ENCODE peak calls at places on chromosomes 7 and 10, in eight cellular contexts. One of them, this sample, is unnamed.

GRCh38 chr7:94375713-94376112 is 19.0 kb upstream of the COL1A2 start:
- DNase-seq in fibroblast of mammary gland: peak; percentile 96
- DNase-seq in left ventricle myocardium inferior: no peak
- DNase-seq in WERI-Rb-1: peak; percentile 39
- DNase-seq in GM13977: no peak
- DNase-seq in cardiac muscle cell: peak; percentile 14
- DNase-seq in heart right ventricle: no peak
- DNase-seq in thoracic aorta: no peak
- DNase-seq in this sample: no peak

GRCh38 chr7:102991540-102992214 is 78.9 kb downstream of the LRRC17 start:
- DNase-seq in left ventricle myocardium inferior: no peak
- DNase-seq in thoracic aorta: no peak
- DNase-seq in GM13977: no peak
- DNase-seq in heart right ventricle: no peak
- DNase-seq in fibroblast of mammary gland: peak; percentile 98
- DNase-seq in cardiac muscle cell: no peak
- DNase-seq in WERI-Rb-1: no peak
- DNase-seq in this sample: no peak

GRCh38 chr7:2713978-2714377 is 26.0 kb downstream of the AMZ1 start:
- DNase-seq in cardiac muscle cell: no peak
- DNase-seq in GM13977: no peak
- DNase-seq in fibroblast of mammary gland: no peak
- DNase-seq in heart right ventricle: no peak
- DNase-seq in WERI-Rb-1: no peak
- DNase-seq in left ventricle myocardium inferior: no peak
- DNase-seq in thoracic aorta: no peak
- DNase-seq in this sample: no peak

GRCh38 chr10:69716711-69717560 is 84.8 kb upstream of the COL13A1 start:
- DNase-seq in left ventricle myocardium inferior: no peak
- DNase-seq in heart right ventricle: no peak
- DNase-seq in fibroblast of mammary gland: peak; percentile 38
- DNase-seq in cardiac muscle cell: peak; percentile 89
- DNase-seq in WERI-Rb-1: peak; percentile 75
- DNase-seq in GM13977: peak; percentile 71
- DNase-seq in thoracic aorta: no peak
- DNase-seq in this sample: peak; percentile 75

GRCh38 chr7:99595111-99595745 is 2.8 kb upstream of the TMEM225B start:
- DNase-seq in cardiac muscle cell: no peak
- DNase-seq in heart right ventricle: no peak
- DNase-seq in WERI-Rb-1: no peak
- DNase-seq in left ventricle myocardium inferior: no peak
- DNase-seq in thoracic aorta: no peak
- DNase-seq in fibroblast of mammary gland: no peak
- DNase-seq in GM13977: no peak
- DNase-seq in this sample: no peak

GRCh38 chr10:63145782-63146181 is 12.7 kb downstream of the NRBF2 start:
- DNase-seq in heart right ventricle: no peak
- DNase-seq in WERI-Rb-1: no peak
- DNase-seq in left ventricle myocardium inferior: no peak
- DNase-seq in cardiac muscle cell: no peak
- DNase-seq in fibroblast of mammary gland: peak; percentile 57
- DNase-seq in thoracic aorta: no peak
- DNase-seq in GM13977: no peak
- DNase-seq in this sample: no peak

GRCh38 chr7:127629268-127629854 is 11.4 kb upstream of the PAX4 start:
- DNase-seq in heart right ventricle: no peak
- DNase-seq in fibroblast of mammary gland: no peak
- DNase-seq in left ventricle myocardium inferior: no peak
- DNase-seq in GM13977: peak; percentile 42
- DNase-seq in WERI-Rb-1: peak; percentile 75
- DNase-seq in thoracic aorta: no peak
- DNase-seq in cardiac muscle cell: peak; percentile 61
- DNase-seq in this sample: peak; percentile 59

GRCh38 chr7:130902755-130903357 is 168.8 kb upstream of the KLF14 start:
- DNase-seq in cardiac muscle cell: no peak
- DNase-seq in thoracic aorta: no peak
- DNase-seq in left ventricle myocardium inferior: no peak
- DNase-seq in WERI-Rb-1: no peak
- DNase-seq in heart right ventricle: no peak
- DNase-seq in fibroblast of mammary gland: no peak
- DNase-seq in GM13977: no peak
- DNase-seq in this sample: no peak

GRCh38 chr7:30209951-30210350 is 74.4 kb upstream of the ZNRF2 start:
- DNase-seq in WERI-Rb-1: no peak
- DNase-seq in heart right ventricle: no peak
- DNase-seq in thoracic aorta: no peak
- DNase-seq in left ventricle myocardium inferior: no peak
- DNase-seq in GM13977: no peak
- DNase-seq in cardiac muscle cell: no peak
- DNase-seq in fibroblast of mammary gland: no peak
- DNase-seq in this sample: no peak

GRCh38 chr10:24408365-24408764 is 199.4 kb downstream of the KIAA1217 start:
- DNase-seq in thoracic aorta: no peak
- DNase-seq in cardiac muscle cell: no peak
- DNase-seq in fibroblast of mammary gland: no peak
- DNase-seq in left ventricle myocardium inferior: no peak
- DNase-seq in WERI-Rb-1: no peak
- DNase-seq in heart right ventricle: no peak
- DNase-seq in GM13977: no peak
- DNase-seq in this sample: no peak

GRCh38 chr7:130143334-130143732 is 61.9 kb downstream of the TMEM209 start:
- DNase-seq in heart right ventricle: no peak
- DNase-seq in thoracic aorta: no peak
- DNase-seq in cardiac muscle cell: no peak
- DNase-seq in left ventricle myocardium inferior: no peak
- DNase-seq in fibroblast of mammary gland: no peak
- DNase-seq in GM13977: no peak
- DNase-seq in WERI-Rb-1: no peak
- DNase-seq in this sample: no peak

GRCh38 chr7:31382722-31383121 is 42.2 kb upstream of the NEUROD6 start:
- DNase-seq in WERI-Rb-1: no peak
- DNase-seq in heart right ventricle: no peak
- DNase-seq in cardiac muscle cell: no peak
- DNase-seq in fibroblast of mammary gland: no peak
- DNase-seq in GM13977: no peak
- DNase-seq in left ventricle myocardium inferior: no peak
- DNase-seq in thoracic aorta: no peak
- DNase-seq in this sample: no peak

GRCh38 chr10:35642793-35643114 is 658 bp upstream of the FZD8 start:
- DNase-seq in GM13977: no peak
- DNase-seq in fibroblast of mammary gland: no peak
- DNase-seq in WERI-Rb-1: no peak
- DNase-seq in heart right ventricle: no peak
- DNase-seq in cardiac muscle cell: no peak
- DNase-seq in thoracic aorta: no peak
- DNase-seq in left ventricle myocardium inferior: no peak
- DNase-seq in this sample: no peak

GRCh38 chr7:149097088-149097487 is 6.6 kb upstream of the ZNF786 start:
- DNase-seq in thoracic aorta: no peak
- DNase-seq in cardiac muscle cell: peak; percentile 18
- DNase-seq in left ventricle myocardium inferior: no peak
- DNase-seq in GM13977: no peak
- DNase-seq in heart right ventricle: no peak
- DNase-seq in fibroblast of mammary gland: no peak
- DNase-seq in WERI-Rb-1: no peak
- DNase-seq in this sample: no peak

GRCh38 chr10:129023057-129023456 is 444.0 kb upstream of the MGMT start:
- DNase-seq in WERI-Rb-1: no peak
- DNase-seq in GM13977: no peak
- DNase-seq in thoracic aorta: no peak
- DNase-seq in cardiac muscle cell: peak; percentile 19
- DNase-seq in fibroblast of mammary gland: no peak
- DNase-seq in left ventricle myocardium inferior: peak; percentile 77
- DNase-seq in heart right ventricle: peak; percentile 63
- DNase-seq in this sample: no peak

GRCh38 chr10:129020621-129021020 is 446.4 kb upstream of the MGMT start:
- DNase-seq in WERI-Rb-1: no peak
- DNase-seq in cardiac muscle cell: no peak
- DNase-seq in thoracic aorta: no peak
- DNase-seq in left ventricle myocardium inferior: no peak
- DNase-seq in heart right ventricle: no peak
- DNase-seq in fibroblast of mammary gland: no peak
- DNase-seq in GM13977: no peak
- DNase-seq in this sample: no peak

GRCh38 chr10:129025774-129026173 is 441.3 kb upstream of the MGMT start:
- DNase-seq in left ventricle myocardium inferior: no peak
- DNase-seq in WERI-Rb-1: no peak
- DNase-seq in GM13977: no peak
- DNase-seq in cardiac muscle cell: no peak
- DNase-seq in thoracic aorta: no peak
- DNase-seq in heart right ventricle: no peak
- DNase-seq in fibroblast of mammary gland: no peak
- DNase-seq in this sample: no peak

GRCh38 chr10:129021597-129022304 is 445.3 kb upstream of the MGMT start:
- DNase-seq in left ventricle myocardium inferior: peak; percentile 37
- DNase-seq in GM13977: no peak
- DNase-seq in heart right ventricle: peak; percentile 41
- DNase-seq in cardiac muscle cell: peak; percentile 67
- DNase-seq in thoracic aorta: no peak
- DNase-seq in fibroblast of mammary gland: no peak
- DNase-seq in WERI-Rb-1: no peak
- DNase-seq in this sample: peak; percentile 50
- TF ChIP-seq CTCF in left ventricle myocardium inferior: no peak
- TF ChIP-seq CTCF in GM13977: no peak
- TF ChIP-seq CTCF in heart right ventricle: no peak
- TF ChIP-seq CTCF in cardiac muscle cell: no peak
- TF ChIP-seq CTCF in thoracic aorta: no peak
- TF ChIP-seq CTCF in fibroblast of mammary gland: no peak
- TF ChIP-seq CTCF in WERI-Rb-1: no peak
- TF ChIP-seq CTCF in this sample: no peak

GRCh38 chr7:125316451-125316850 is 386.8 kb upstream of the POT1 start:
- DNase-seq in left ventricle myocardium inferior: no peak
- DNase-seq in heart right ventricle: no peak
- DNase-seq in WERI-Rb-1: peak; percentile 76
- DNase-seq in fibroblast of mammary gland: no peak
- DNase-seq in thoracic aorta: no peak
- DNase-seq in GM13977: no peak
- DNase-seq in cardiac muscle cell: peak; percentile 83
- DNase-seq in this sample: peak; percentile 16
- TF ChIP-seq CTCF in left ventricle myocardium inferior: no peak
- TF ChIP-seq CTCF in heart right ventricle: no peak
- TF ChIP-seq CTCF in WERI-Rb-1: peak; percentile 87
- TF ChIP-seq CTCF in fibroblast of mammary gland: no peak
- TF ChIP-seq CTCF in thoracic aorta: no peak
- TF ChIP-seq CTCF in GM13977: peak; percentile 30
- TF ChIP-seq CTCF in cardiac muscle cell: no peak
- TF ChIP-seq CTCF in this sample: no peak

DNA sequence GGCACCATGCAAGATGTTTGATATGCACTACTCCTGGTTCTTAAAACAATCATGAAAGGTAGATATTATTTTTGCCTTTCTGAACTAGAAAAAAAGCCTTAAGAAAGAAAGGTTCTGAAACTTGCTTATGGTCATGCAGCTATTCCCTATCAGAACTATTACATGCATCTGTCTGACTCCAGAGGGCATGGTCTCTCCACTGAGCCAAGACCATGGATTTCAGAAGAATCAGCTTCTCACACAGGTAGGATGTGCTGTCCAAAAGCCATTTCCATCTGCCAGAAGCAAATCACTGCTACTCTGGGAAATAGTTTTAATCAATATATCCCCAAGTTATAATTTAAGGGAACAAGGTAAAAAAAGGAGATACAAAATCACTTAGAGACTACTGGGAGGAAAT is 69.5 kb downstream of the STK17A start:
- DNase-seq in left ventricle myocardium inferior: no peak
- DNase-seq in WERI-Rb-1: no peak
- DNase-seq in GM13977: no peak
- DNase-seq in heart right ventricle: no peak
- DNase-seq in fibroblast of mammary gland: no peak
- DNase-seq in cardiac muscle cell: no peak
- DNase-seq in thoracic aorta: no peak
- DNase-seq in this sample: no peak
- TF ChIP-seq CTCF in left ventricle myocardium inferior: no peak
- TF ChIP-seq CTCF in WERI-Rb-1: no peak
- TF ChIP-seq CTCF in GM13977: no peak
- TF ChIP-seq CTCF in heart right ventricle: no peak
- TF ChIP-seq CTCF in fibroblast of mammary gland: no peak
- TF ChIP-seq CTCF in cardiac muscle cell: no peak
- TF ChIP-seq CTCF in thoracic aorta: no peak
- TF ChIP-seq CTCF in this sample: no peak

GRCh38 chr10:115710136-115710535 is 562.9 kb downstream of the GFRA1 start:
- DNase-seq in cardiac muscle cell: no peak
- DNase-seq in thoracic aorta: no peak
- DNase-seq in WERI-Rb-1: no peak
- DNase-seq in heart right ventricle: no peak
- DNase-seq in left ventricle myocardium inferior: no peak
- DNase-seq in fibroblast of mammary gland: no peak
- DNase-seq in GM13977: no peak
- DNase-seq in this sample: no peak
- TF ChIP-seq CTCF in cardiac muscle cell: no peak
- TF ChIP-seq CTCF in thoracic aorta: no peak
- TF ChIP-seq CTCF in WERI-Rb-1: no peak
- TF ChIP-seq CTCF in heart right ventricle: no peak
- TF ChIP-seq CTCF in left ventricle myocardium inferior: no peak
- TF ChIP-seq CTCF in fibroblast of mammary gland: no peak
- TF ChIP-seq CTCF in GM13977: no peak
- TF ChIP-seq CTCF in this sample: no peak

GRCh38 chr7:20330176-20330796 is 414 bp upstream of the ITGB8 start:
- DNase-seq in cardiac muscle cell: peak; percentile 76
- DNase-seq in fibroblast of mammary gland: peak; percentile 89
- DNase-seq in left ventricle myocardium inferior: peak; percentile 81
- DNase-seq in heart right ventricle: peak; percentile 78
- DNase-seq in thoracic aorta: peak; percentile 83
- DNase-seq in GM13977: peak; percentile 81
- DNase-seq in WERI-Rb-1: peak; percentile 66
- DNase-seq in this sample: peak; percentile 81
- TF ChIP-seq CTCF in cardiac muscle cell: no peak
- TF ChIP-seq CTCF in fibroblast of mammary gland: no peak
- TF ChIP-seq CTCF in left ventricle myocardium inferior: no peak
- TF ChIP-seq CTCF in heart right ventricle: no peak
- TF ChIP-seq CTCF in thoracic aorta: no peak
- TF ChIP-seq CTCF in GM13977: no peak
- TF ChIP-seq CTCF in WERI-Rb-1: peak; percentile 0
- TF ChIP-seq CTCF in this sample: no peak

GRCh38 chr7:34062826-34063225 is 157.5 kb downstream of the BMPER start:
- DNase-seq in GM13977: no peak
- DNase-seq in cardiac muscle cell: no peak
- DNase-seq in fibroblast of mammary gland: no peak
- DNase-seq in left ventricle myocardium inferior: no peak
- DNase-seq in heart right ventricle: no peak
- DNase-seq in WERI-Rb-1: no peak
- DNase-seq in thoracic aorta: no peak
- DNase-seq in this sample: no peak
- TF ChIP-seq CTCF in GM13977: no peak
- TF ChIP-seq CTCF in cardiac muscle cell: no peak
- TF ChIP-seq CTCF in fibroblast of mammary gland: no peak
- TF ChIP-seq CTCF in left ventricle myocardium inferior: no peak
- TF ChIP-seq CTCF in heart right ventricle: no peak
- TF ChIP-seq CTCF in WERI-Rb-1: no peak
- TF ChIP-seq CTCF in thoracic aorta: no peak
- TF ChIP-seq CTCF in this sample: no peak

GRCh38 chr10:1581189-1581588 is 156.1 kb downstream of the ADARB2 start:
- DNase-seq in left ventricle myocardium inferior: no peak
- DNase-seq in fibroblast of mammary gland: no peak
- DNase-seq in thoracic aorta: no peak
- DNase-seq in WERI-Rb-1: no peak
- DNase-seq in GM13977: no peak
- DNase-seq in cardiac muscle cell: no peak
- DNase-seq in heart right ventricle: no peak
- DNase-seq in this sample: no peak
- TF ChIP-seq CTCF in left ventricle myocardium inferior: no peak
- TF ChIP-seq CTCF in fibroblast of mammary gland: no peak
- TF ChIP-seq CTCF in thoracic aorta: no peak
- TF ChIP-seq CTCF in WERI-Rb-1: no peak
- TF ChIP-seq CTCF in GM13977: no peak
- TF ChIP-seq CTCF in cardiac muscle cell: no peak
- TF ChIP-seq CTCF in heart right ventricle: no peak
- TF ChIP-seq CTCF in this sample: no peak

GRCh38 chr10:88565072-88565471 is 18.0 kb downstream of the RNLS start:
- DNase-seq in WERI-Rb-1: no peak
- DNase-seq in GM13977: peak; percentile 23
- DNase-seq in thoracic aorta: no peak
- DNase-seq in heart right ventricle: no peak
- DNase-seq in fibroblast of mammary gland: peak; percentile 63
- DNase-seq in left ventricle myocardium inferior: no peak
- DNase-seq in cardiac muscle cell: peak; percentile 32
- DNase-seq in this sample: no peak
- TF ChIP-seq CTCF in WERI-Rb-1: peak; percentile 5
- TF ChIP-seq CTCF in GM13977: peak; percentile 48
- TF ChIP-seq CTCF in thoracic aorta: peak; percentile 15
- TF ChIP-seq CTCF in heart right ventricle: peak; percentile 44
- TF ChIP-seq CTCF in fibroblast of mammary gland: peak; percentile 51
- TF ChIP-seq CTCF in left ventricle myocardium inferior: peak; percentile 52
- TF ChIP-seq CTCF in cardiac muscle cell: peak; percentile 54
- TF ChIP-seq CTCF in this sample: no peak

This sample was measured in nephron progenitor cell.